ENCODE peak calls at places on chromosomes 5 and 9, in five cellular contexts. W is testis, H is A549, B is IMR-90, R is transverse colon. S is an unnamed sample.

GRCh38 chr5:123094227-123094918 is 5.3 kb downstream of the PRDM6 start:
- DNase-seq in R (no peak), H (no peak), B (peak; percentile 38), W (no peak), S (no peak)

GRCh38 chr5:38800044-38800443 is 45.8 kb upstream of the OSMR start:
- DNase-seq in B (no peak), H (no peak), W (no peak), R (no peak), S (no peak)

GRCh38 chr5:121503111-121503840 is 348.4 kb upstream of the FTMT start:
- DNase-seq in B (no peak), H (peak; percentile 7), W (peak; percentile 35), R (peak; percentile 7), S (peak; percentile 29)

GRCh38 chr9:73529666-73530065 is 378.0 kb downstream of the ANXA1 start:
- DNase-seq in H (no peak), B (no peak), R (no peak), W (no peak), S (no peak)

GRCh38 chr9:130240410-130241197 is 25.0 kb upstream of the HMCN2 start:
- DNase-seq in R (peak; percentile 53), H (peak; percentile 78), B (peak; percentile 71), W (peak; percentile 79), S (peak; percentile 59)

GRCh38 chr5:33558489-33558888 is 117.7 kb downstream of the TARS1 start:
- DNase-seq in H (no peak), R (no peak), W (no peak), B (no peak), S (no peak)

GRCh38 chr5:776862-777711 is 7.4 kb downstream of the ZDHHC11B start:
- DNase-seq in W (peak; percentile 80), B (no peak), R (no peak), H (no peak), S (no peak)

GRCh38 chr9:87080512-87081225 is 133.4 kb upstream of the GAS1 start:
- DNase-seq in R (no peak), W (no peak), B (no peak), H (peak; percentile 17), S (no peak)

GRCh38 chr5:77426670-77427069 is 65.4 kb downstream of the WDR41 start:
- DNase-seq in R (no peak), B (peak; percentile 80), W (no peak), H (peak; percentile 39), S (no peak)

GRCh38 chr9:81878530-81878929 is 49.7 kb upstream of the SPATA31D4 start:
- DNase-seq in R (no peak), W (no peak), B (no peak), H (no peak), S (no peak)

GRCh38 chr5:114360816-114361723 is 800 bp upstream of the KCNN2 start:
- DNase-seq in B (peak; percentile 35), W (peak; percentile 46), R (no peak), H (peak; percentile 2), S (no peak)

GRCh38 chr9:81557957-81558791 is 131.2 kb downstream of the TLE1 start:
- DNase-seq in B (peak; percentile 88), W (no peak), R (no peak), H (no peak), S (peak; percentile 33)

GRCh38 chr5:130166839-130167490 is 262.7 kb downstream of the CHSY3 start:
- DNase-seq in W (no peak), H (no peak), R (no peak), B (no peak), S (no peak)

GRCh38 chr9:127686461-127687393 is 20.1 kb upstream of the CFAP157 start:
- DNase-seq in B (no peak), R (no peak), H (no peak), W (no peak), S (no peak)

GRCh38 chr5:52692039-52692438 is 95.7 kb upstream of the ITGA1 start:
- DNase-seq in H (no peak), R (no peak), W (no peak), B (peak; percentile 87), S (no peak)

GRCh38 chr9:36141288-36141687 is 4.8 kb downstream of the GLIPR2 start:
- DNase-seq in H (peak; percentile 30), R (no peak), B (peak; percentile 41), W (peak; percentile 49), S (no peak)

GRCh38 chr5:135308245-135308644 is 90.8 kb downstream of the MACROH2A1 start:
- DNase-seq in B (peak; percentile 75), W (no peak), H (no peak), R (no peak), S (no peak)

GRCh38 chr9:128005938-128006337 is 25.1 kb upstream of the EEIG1 start:
- DNase-seq in W (peak; percentile 20), H (peak; percentile 45), B (no peak), R (no peak), S (no peak)

GRCh38 chr5:149438281-149438680 is 59.2 kb upstream of the IL17B start:
- DNase-seq in W (no peak), H (no peak), B (no peak), R (no peak), S (no peak)

GRCh38 chr9:128723352-128723865 is 518 bp downstream of the ZDHHC12 start:
- DNase-seq in H (no peak), W (no peak), R (no peak), B (no peak), S (no peak)

GRCh38 chr9:128208943-128209695 is 5.9 kb downstream of the DNM1 start:
- DNase-seq in W (no peak), B (no peak), R (no peak), H (no peak), S (no peak)

GRCh38 chr5:180156141-180156540 is 52.9 kb downstream of the RASGEF1C start:
- DNase-seq in H (no peak), R (peak; percentile 4), B (no peak), W (peak; percentile 4), S (peak; percentile 18)

GRCh38 chr9:38278457-38278856 is 114.0 kb upstream of the ALDH1B1 start:
- DNase-seq in H (no peak), R (peak; percentile 35), W (no peak), B (no peak), S (no peak)

GRCh38 chr9:124007468-124008306 is 3.9 kb upstream of the LHX2 start:
- DNase-seq in H (no peak), W (no peak), R (no peak), B (no peak), S (no peak)
- H3K4me3 ChIP-seq in H (peak overlapping the region; percentile 51), W (no peak overlapping the region), R (no peak overlapping the region), B (no peak overlapping the region), S (no peak overlapping the region)

GRCh38 chr5:65924366-65925093 is 1.8 kb upstream of the ERBIN start:
- DNase-seq in H (no peak), W (no peak), B (no peak), R (no peak), S (no peak)

GRCh38 chr5:65925094-65925600 is 1.2 kb upstream of the ERBIN start:
- DNase-seq in W (peak; percentile 77), B (peak; percentile 82), R (peak; percentile 82), H (peak; percentile 77), S (peak; percentile 76)

GRCh38 chr5:65926893-65927292 is 518 bp downstream of the ERBIN start:
- DNase-seq in R (peak; percentile 19), B (no peak), W (peak; percentile 40), H (no peak), S (no peak)

GRCh38 chr5:65926276-65926761 is at the start of gene ERBIN:
- DNase-seq in H (peak; percentile 73), W (peak; percentile 87), B (peak; percentile 82), R (peak; percentile 90), S (peak; percentile 87)

DNA sequence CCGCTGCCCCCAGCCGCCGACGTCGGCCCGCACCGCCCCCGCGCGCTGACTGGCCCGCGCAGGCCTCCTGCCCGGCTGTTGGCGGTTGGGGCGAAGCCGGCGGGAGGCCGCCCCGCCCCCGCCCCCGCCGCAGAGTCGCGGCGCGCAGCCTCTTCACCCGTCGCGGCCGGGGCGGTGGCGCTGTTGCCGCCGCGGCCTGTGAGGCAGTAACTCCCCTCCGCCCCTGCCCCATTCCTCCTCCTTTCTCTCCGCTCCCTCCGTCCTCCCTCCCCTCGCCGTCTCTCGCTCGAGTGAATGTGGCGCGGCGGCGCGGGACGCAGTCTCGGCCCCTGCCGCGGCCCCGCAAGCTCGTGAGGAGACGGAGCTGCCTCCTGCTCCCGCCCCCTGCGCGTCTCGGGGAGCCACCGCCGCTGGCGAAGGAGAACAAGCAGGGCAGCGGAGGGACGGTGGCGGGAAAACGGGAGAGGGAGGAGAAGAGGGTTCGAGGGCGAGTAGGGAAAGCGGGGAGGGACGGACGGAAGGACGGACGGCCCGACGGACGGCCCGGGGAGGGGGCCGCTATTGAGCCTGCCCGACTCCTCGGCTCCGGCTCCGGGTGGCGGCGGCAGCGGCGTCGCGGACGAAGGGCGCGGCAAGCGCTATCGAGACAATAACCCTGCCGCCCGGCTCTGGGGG is 637 bp upstream of the ERBIN start:
- DNase-seq in B (peak; percentile 85), W (peak; percentile 82), R (peak; percentile 85), H (peak; percentile 89), S (peak; percentile 84)
- TF ChIP-seq POLR2A in B (peak; percentile 86), W (peak; percentile 34), R (peak; percentile 94), H (peak; percentile 90), S (no peak)

GRCh38 chr5:172490739-172491461 is 36.6 kb upstream of the SH3PXD2B start:
- DNase-seq in H (no peak), R (peak; percentile 5), B (no peak), W (no peak), S (no peak)

GRCh38 chr5:172492097-172492840 is 37.9 kb upstream of the SH3PXD2B start:
- DNase-seq in R (no peak), H (no peak), B (no peak), W (no peak), S (no peak)

GRCh38 chr5:172492991-172493390 is 38.7 kb upstream of the SH3PXD2B start:
- DNase-seq in W (no peak), H (no peak), B (no peak), R (peak; percentile 6), S (no peak)

GRCh38 chr5:172493906-172494305 is 39.6 kb upstream of the SH3PXD2B start:
- DNase-seq in H (no peak), B (no peak), W (no peak), R (no peak), S (no peak)

DNA sequence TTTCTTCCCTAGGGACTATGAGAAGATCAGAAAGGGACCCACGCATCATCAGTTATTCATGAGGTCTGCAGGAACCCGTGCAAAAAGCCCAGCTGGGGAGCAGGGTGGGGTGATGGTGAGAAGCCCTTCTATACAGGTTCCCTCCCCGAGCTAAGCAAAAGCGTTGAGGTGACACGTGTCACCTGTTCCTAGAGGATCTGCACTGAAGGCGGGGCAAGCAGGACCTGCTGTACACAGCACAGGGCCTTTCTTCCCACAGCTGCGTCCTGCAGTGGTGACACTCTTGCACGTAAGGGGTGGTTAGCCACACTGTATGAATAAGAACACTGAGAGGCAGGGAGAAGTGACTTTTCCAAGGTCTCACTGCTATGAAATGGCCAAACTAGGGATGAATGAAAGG is 37.2 kb upstream of the SH3PXD2B start:
- DNase-seq in B (no peak), H (no peak), W (no peak), R (peak; percentile 5), S (no peak)
- H3K4me1 ChIP-seq in B (no peaks in the 10 kb centered on the region), H (no peaks in the 10 kb centered on the region), W (peaks cover 8% of the 10 kb centered on the region), R (no peaks in the 10 kb centered on the region), S (no peaks in the 10 kb centered on the region)

GRCh38 chr9:134027561-134027960 is 2.3 kb downstream of the BRD3OS start:
- DNase-seq in W (no peak), H (no peak), B (no peak), R (no peak), S (no peak)

GRCh38 chr9:134025606-134026541 is 593 bp downstream of the BRD3OS start:
- DNase-seq in W (peak; percentile 29), H (peak; percentile 25), B (peak; percentile 41), R (peak; percentile 45), S (peak; percentile 31)

GRCh38 chr9:134026981-134027380 is 1.7 kb downstream of the BRD3OS start:
- DNase-seq in B (no peak), W (no peak), H (no peak), R (no peak), S (no peak)

GRCh38 chr9:134028076-134028475 is 2.8 kb downstream of the BRD3OS start:
- DNase-seq in W (no peak), R (no peak), B (no peak), H (no peak), S (no peak)

GRCh38 chr9:134026561-134026960 is 1.3 kb downstream of the BRD3OS start:
- DNase-seq in W (no peak), H (no peak), R (peak; percentile 27), B (no peak), S (no peak)
- H3K4me3 ChIP-seq in W (peak overlapping the region; percentile 85), H (no peak overlapping the region), R (no peak overlapping the region), B (no peak overlapping the region), S (peak overlapping the region; percentile 100)